ENCODE peak calls at places on chromosomes 1 and 21, in four cellular contexts. I is WTC11, E is K562, R is GM12878. A is an unnamed sample.
A peak's percentile ranks its signal among the peaks of the same experiment; 100 is the strongest.

GRCh38 chr1:22108343-22109135 is 34.4 kb downstream of the WNT4 start:
- DNase-seq in I (no peak), E (no peak), R (no peak), A (no peak)

GRCh38 chr1:209560529-209560928 is 23.0 kb upstream of the CAMK1G start:
- DNase-seq in I (no peak), E (no peak), R (no peak), A (no peak)

GRCh38 chr1:93522721-93523120 is 74.8 kb downstream of the FNBP1L start:
- DNase-seq in I (no peak), E (no peak), R (no peak), A (no peak)

GRCh38 chr1:245871881-245872280 is 635.2 kb downstream of the SMYD3 start:
- DNase-seq in I (no peak), E (no peak), R (no peak), A (no peak)

GRCh38 chr1:88302843-88303486 is 381.1 kb upstream of the PKN2 start:
- DNase-seq in I (no peak), E (no peak), R (no peak), A (peak; percentile 8)

GRCh38 chr1:33169290-33170055 is 12.4 kb downstream of the TRIM62 start:
- DNase-seq in I (no peak), E (no peak), R (no peak), A (no peak)

GRCh38 chr1:35047188-35047858 is 15.6 kb upstream of the ZMYM6 start:
- DNase-seq in I (no peak), E (no peak), R (no peak), A (no peak)

GRCh38 chr1:208631516-208631915 is 387.3 kb upstream of the PLXNA2 start:
- DNase-seq in I (no peak), E (no peak), R (no peak), A (no peak)

GRCh38 chr1:75131593-75132420 is 2.4 kb upstream of the LHX8 start:
- DNase-seq in I (no peak), E (no peak), R (no peak), A (no peak)

GRCh38 chr1:85628791-85629531 is 48.4 kb downstream of the CCN1 start:
- DNase-seq in I (peak; percentile 44), E (peak; percentile 21), R (no peak), A (peak; percentile 82)

GRCh38 chr1:89254658-89255287 is 17.9 kb downstream of the GBP5 start:
- DNase-seq in I (no peak), E (no peak), R (no peak), A (no peak)

GRCh38 chr1:16440150-16440479 is 409 bp upstream of the NECAP2 start:
- DNase-seq in I (no peak), E (no peak), R (no peak), A (peak; percentile 33)

GRCh38 chr1:94559921-94560320 is 18.4 kb upstream of the F3 start:
- DNase-seq in I (no peak), E (no peak), R (no peak), A (no peak)

GRCh38 chr1:43706598-43707190 is 642 bp upstream of the ST3GAL3 start:
- DNase-seq in I (peak; percentile 64), E (peak; percentile 30), R (no peak), A (peak; percentile 20)

GRCh38 chr1:63350320-63350719 is 17.1 kb upstream of the ALG6 start:
- DNase-seq in I (no peak), E (no peak), R (no peak), A (no peak)

GRCh38 chr1:105087496-105087895 is 1337.8 kb downstream of the AMY1C start:
- DNase-seq in I (no peak), E (no peak), R (no peak), A (no peak)

GRCh38 chr1:188343914-188344313 is 1515.2 kb downstream of the PLA2G4A start:
- DNase-seq in I (no peak), E (no peak), R (no peak), A (no peak)

GRCh38 chr1:192476802-192477298 is 98.7 kb upstream of the RGS1 start:
- DNase-seq in I (no peak), E (no peak), R (peak; percentile 34), A (no peak)

GRCh38 chr1:178243119-178243518 is 149.2 kb downstream of the RASAL2 start:
- DNase-seq in I (no peak), E (no peak), R (no peak), A (no peak)

GRCh38 chr1:5658340-5659316 is 333.6 kb downstream of the NPHP4 start:
- DNase-seq in I (no peak), E (no peak), R (no peak), A (no peak)

GRCh38 chr1:109466440-109467300 is at the start of gene SYPL2:
- DNase-seq in I (peak; percentile 76), E (peak; percentile 60), R (no peak), A (no peak)

GRCh38 chr1:9680828-9681227 is 29.3 kb downstream of the PIK3CD start:
- DNase-seq in I (no peak), E (no peak), R (no peak), A (no peak)

GRCh38 chr1:121587777-121588176 is 403.0 kb downstream of the SRGAP2C start:
- DNase-seq in I (no peak), E (peak; percentile 8), R (no peak), A (no peak)

GRCh38 chr1:184860985-184861754 is 106.5 kb upstream of the EDEM3 start:
- DNase-seq in I (no peak), E (no peak), R (no peak), A (no peak)

GRCh38 chr1:54547601-54548388 is at the start of gene ACOT11:
- DNase-seq in I (peak; percentile 45), E (peak; percentile 45), R (no peak), A (peak; percentile 72)

GRCh38 chr1:43970911-43971310 is 1.1 kb downstream of the DPH2 start:
- DNase-seq in I (no peak), E (no peak), R (no peak), A (no peak)

GRCh38 chr1:233087001-233087881 is 136.8 kb downstream of the NTPCR start:
- DNase-seq in I (no peak), E (no peak), R (no peak), A (no peak)
- TF ChIP-seq CREM in I (no peak), E (no peak), R (no peak), A (no peak)

GRCh38 chr1:47104816-47105215 is 32.4 kb upstream of the CYP4A22 start:
- DNase-seq in I (no peak), E (no peak), R (no peak), A (no peak)

DNA sequence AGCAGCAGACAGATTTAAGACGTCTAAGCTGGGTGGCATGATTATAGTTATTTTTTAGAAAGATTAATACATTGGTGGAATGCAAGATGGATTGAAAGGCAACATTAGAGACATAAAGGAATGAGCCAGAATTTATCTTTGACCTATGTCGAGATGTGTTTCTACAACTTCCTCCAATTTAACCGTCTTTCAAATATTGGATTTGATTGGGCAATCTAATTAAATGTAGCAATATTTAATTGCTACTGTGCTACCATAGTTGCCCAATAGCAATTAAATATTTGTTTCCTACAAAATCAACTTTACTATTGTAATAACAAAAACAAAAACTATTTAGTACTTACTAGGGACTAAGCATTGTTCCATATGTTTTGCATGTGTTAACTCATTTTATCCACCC is 30.4 kb upstream of the CYP4A22 start:
- DNase-seq in I (no peak), E (no peak), R (no peak), A (no peak)
- TF ChIP-seq ETV6 in I (no peak), E (no peak), R (no peak), A (no peak)

DNA sequence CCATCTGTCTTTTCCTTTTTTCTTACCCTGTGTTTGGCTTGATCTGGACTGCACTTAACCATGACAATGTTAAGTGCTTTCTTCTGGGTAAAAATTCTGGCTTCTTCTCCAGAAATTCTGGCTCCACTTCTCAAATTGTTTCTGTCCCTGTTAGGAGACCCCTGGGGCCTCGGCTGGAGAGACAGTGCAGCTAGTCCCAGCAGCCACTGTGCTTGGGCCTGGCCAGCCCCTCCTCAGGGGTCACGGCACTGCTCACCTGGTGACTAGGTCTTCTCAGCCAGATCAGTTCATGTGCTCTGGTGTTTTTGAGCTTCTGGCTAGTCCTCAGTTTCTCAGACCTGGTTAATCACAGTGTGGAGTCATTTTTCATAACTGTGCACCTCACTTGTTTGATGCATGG is 72.4 kb downstream of the ADARB1 start:
- DNase-seq in I (no peak), E (no peak), R (no peak), A (no peak)
- TF ChIP-seq CREM in I (no peak), E (no peak), R (no peak), A (no peak)

DNA sequence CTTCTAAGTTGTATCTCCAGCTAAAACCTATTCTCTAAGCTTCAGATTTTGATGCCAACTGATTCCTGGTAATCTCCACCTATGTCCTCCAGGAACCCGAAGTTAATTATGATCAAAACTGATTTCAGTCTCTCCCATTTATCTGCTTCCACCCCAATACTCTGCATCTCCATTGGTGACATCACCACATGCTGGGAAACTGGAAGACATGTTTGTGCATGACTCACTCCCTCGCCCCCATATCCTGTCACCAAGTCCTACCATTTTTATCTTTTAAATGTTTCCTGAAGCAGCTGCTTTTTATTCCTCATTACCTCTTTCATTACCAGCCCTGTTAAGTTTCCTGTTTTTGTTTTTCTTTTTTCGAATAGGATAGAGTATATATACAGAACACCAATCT is 228.5 kb downstream of the LRRC40 start:
- DNase-seq in I (no peak), E (no peak), R (no peak), A (no peak)
- TF ChIP-seq ETV6 in I (no peak), E (no peak), R (no peak), A (no peak)

GRCh38 chr1:229208481-229208880 is 62.4 kb upstream of the RAB4A start:
- DNase-seq in I (no peak), E (no peak), R (no peak), A (no peak)

GRCh38 chr1:229210844-229211243 is 60.1 kb upstream of the RAB4A start:
- DNase-seq in I (no peak), E (no peak), R (no peak), A (no peak)

GRCh38 chr1:229207916-229208315 is 63.0 kb upstream of the RAB4A start:
- DNase-seq in I (no peak), E (no peak), R (no peak), A (no peak)

GRCh38 chr1:229209816-229210215 is 61.1 kb upstream of the RAB4A start:
- DNase-seq in I (no peak), E (no peak), R (no peak), A (no peak)

DNA sequence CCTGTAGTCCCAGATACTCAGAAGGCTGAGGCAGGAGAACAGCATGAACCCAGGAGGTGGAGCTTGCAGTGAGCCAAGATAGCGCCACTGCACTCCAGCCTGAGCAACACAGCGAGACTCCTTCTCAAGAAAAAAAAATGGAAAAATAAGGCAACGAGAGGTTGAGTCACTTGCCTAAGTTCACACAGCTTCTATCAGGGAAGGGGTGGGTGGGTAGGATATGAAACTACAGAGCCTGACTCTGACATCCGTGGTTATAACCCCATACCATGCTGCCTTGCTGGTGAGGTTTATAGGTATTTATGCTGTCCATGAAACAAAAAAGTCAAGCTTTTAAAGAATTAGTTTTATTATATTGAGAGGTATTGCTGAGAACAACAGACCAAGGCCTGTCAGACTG is 61.5 kb upstream of the RAB4A start:
- DNase-seq in I (no peak), E (no peak), R (no peak), A (no peak)
- TF ChIP-seq CREM in I (no peak), E (no peak), R (no peak), A (no peak)

DNA sequence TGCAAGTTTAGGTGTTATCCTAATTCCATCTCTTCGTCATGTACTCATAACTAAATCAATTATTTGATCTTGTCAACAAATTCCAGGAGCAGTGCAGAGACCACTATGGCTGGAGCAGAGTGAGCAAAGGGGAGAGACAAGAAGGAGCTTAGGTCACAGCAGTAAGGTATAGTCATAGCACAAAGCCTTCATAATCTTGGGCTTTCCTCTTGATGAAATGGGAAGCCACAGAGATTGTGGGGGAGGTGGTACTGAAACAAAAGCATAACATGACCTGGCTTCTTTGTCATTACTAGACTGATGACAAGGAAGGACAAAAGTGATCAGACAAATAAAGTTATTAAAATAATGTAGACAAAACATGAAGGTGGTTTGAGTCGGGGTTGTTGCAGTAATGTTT is 60.1 kb upstream of the PTGS2 start:
- DNase-seq in I (no peak), E (no peak), R (no peak), A (no peak)
- TF ChIP-seq ETV6 in I (no peak), E (no peak), R (no peak), A (no peak)

A was measured in HepG2.